ENCODE peak calls at places on chromosome 15, in seven cellular contexts. Z, R, P, I, N, M and G are unnamed samples.

GRCh38 chr15:28974142-28974541 is 88.4 kb downstream of the APBA2 start:
- DNase-seq in I (no peak), N (no peak), Z (no peak), R (no peak), P (peak; percentile 42), M (no peak), G (no peak)

GRCh38 chr15:42863572-42864239 is 56.9 kb downstream of the TTBK2 start:
- DNase-seq in P (no peak), R (no peak), M (no peak), N (no peak), Z (no peak), I (no peak), G (no peak)

GRCh38 chr15:78040653-78041244 is 36.8 kb downstream of the TBC1D2B start:
- DNase-seq in N (no peak), Z (no peak), P (no peak), I (no peak), R (no peak), M (no peak), G (no peak)

GRCh38 chr15:96053039-96054021 is 277.2 kb upstream of the NR2F2 start:
- DNase-seq in P (no peak), R (peak; percentile 43), I (no peak), M (peak; percentile 85), Z (peak; percentile 64), N (peak; percentile 53), G (peak; percentile 39)

GRCh38 chr15:57307527-57308193 is 68.6 kb upstream of the CGNL1 start:
- DNase-seq in R (no peak), M (no peak), I (no peak), N (no peak), P (no peak), Z (no peak), G (no peak)

GRCh38 chr15:85871545-85871944 is 76.8 kb upstream of the KLHL25 start:
- DNase-seq in N (no peak), M (no peak), Z (no peak), I (no peak), P (no peak), R (no peak), G (no peak)

GRCh38 chr15:85755471-85755870 is 39.3 kb downstream of the KLHL25 start:
- DNase-seq in M (no peak), I (no peak), P (no peak), N (no peak), R (no peak), Z (no peak), G (no peak)

GRCh38 chr15:56205061-56205876 is 38.4 kb downstream of the RFX7 start:
- DNase-seq in Z (no peak), N (no peak), M (no peak), R (no peak), I (peak; percentile 18), P (no peak), G (no peak)

GRCh38 chr15:70596354-70597055 is 166.9 kb downstream of the UACA start:
- DNase-seq in R (no peak), I (no peak), P (no peak), M (peak; percentile 75), Z (peak; percentile 81), N (no peak), G (no peak)

GRCh38 chr15:64246364-64247189 is 83.8 kb upstream of the PPIB start:
- DNase-seq in Z (no peak), P (peak; percentile 47), M (peak; percentile 64), R (no peak), N (peak; percentile 77), I (peak; percentile 29), G (peak; percentile 59)

GRCh38 chr15:76380249-76380648 is 43.7 kb downstream of the ISL2 start:
- DNase-seq in R (no peak), M (no peak), I (peak; percentile 10), Z (no peak), N (peak; percentile 79), P (no peak), G (no peak)

GRCh38 chr15:64948916-64949315 is 37.2 kb downstream of the ANKDD1A start:
- DNase-seq in M (no peak), N (no peak), Z (no peak), I (no peak), P (no peak), R (no peak), G (no peak)

GRCh38 chr15:60961541-60961940 is 267.6 kb downstream of the RORA start:
- DNase-seq in P (no peak), N (peak; percentile 17), Z (no peak), I (no peak), M (no peak), R (no peak), G (no peak)

GRCh38 chr15:72231847-72232461 is 964 bp upstream of the PKM start:
- DNase-seq in Z (peak; percentile 89), I (no peak), N (peak; percentile 70), M (peak; percentile 83), R (peak; percentile 76), P (peak; percentile 71), G (peak; percentile 37)

GRCh38 chr15:31025996-31026395 is 34.6 kb upstream of the MTMR10 start:
- DNase-seq in P (no peak), R (no peak), N (no peak), Z (no peak), I (no peak), M (no peak), G (no peak)

GRCh38 chr15:92510163-92510882 is 116.6 kb downstream of the ST8SIA2 start:
- DNase-seq in Z (no peak), R (no peak), N (peak; percentile 69), M (no peak), P (no peak), I (no peak), G (no peak)

GRCh38 chr15:79606831-79607355 is 174.8 kb downstream of the MINAR1 start:
- DNase-seq in R (no peak), P (no peak), I (no peak), Z (no peak), M (no peak), N (no peak), G (no peak)

GRCh38 chr15:69513450-69513849 is 60.8 kb downstream of the RPLP1 start:
- DNase-seq in N (no peak), I (no peak), Z (no peak), M (no peak), P (no peak), R (no peak), G (no peak)

GRCh38 chr15:68413363-68414255 is 18.4 kb downstream of the ITGA11 start:
- DNase-seq in R (no peak), P (no peak), Z (no peak), M (no peak), I (no peak), N (no peak), G (no peak)

GRCh38 chr15:85125056-85125661 is 143.5 kb downstream of the PDE8A start:
- DNase-seq in N (peak; percentile 67), Z (peak; percentile 38), M (peak; percentile 53), R (no peak), I (no peak), P (no peak), G (no peak)

GRCh38 chr15:52805351-52806283 is 15.5 kb upstream of the ONECUT1 start:
- DNase-seq in I (no peak), R (peak; percentile 39), Z (no peak), N (no peak), M (no peak), P (no peak), G (no peak)

GRCh38 chr15:74174966-74175270 is 1.4 kb downstream of the ISLR start:
- DNase-seq in I (no peak), Z (no peak), R (no peak), M (no peak), N (no peak), P (no peak), G (no peak)

GRCh38 chr15:55696221-55696620 is 46.7 kb downstream of the PRTG start:
- DNase-seq in N (no peak), Z (no peak), M (no peak), I (no peak), P (no peak), R (no peak), G (no peak)

GRCh38 chr15:43232289-43232874 is 11.6 kb upstream of the EPB42 start:
- DNase-seq in P (no peak), N (no peak), I (no peak), M (no peak), Z (no peak), R (no peak), G (no peak)

GRCh38 chr15:96273317-96274086 is 57.0 kb upstream of the NR2F2 start:
- DNase-seq in Z (peak; percentile 80), M (peak; percentile 80), P (no peak), R (no peak), I (peak; percentile 47), N (peak; percentile 54), G (no peak)

GRCh38 chr15:29674661-29675533 is 147.4 kb downstream of the TJP1 start:
- DNase-seq in Z (no peak), M (peak; percentile 78), N (peak; percentile 57), P (no peak), R (peak; percentile 83), I (no peak), G (no peak)